ENCODE peak calls at places on chromosomes 6 and 20, in eight cellular contexts. One of them, this sample, is unnamed.

GRCh38 chr20:46651091-46651962 is at the start of gene SLC13A3:
- DNase-seq in NCI-H1092 treated with DMSO at 0.1 percent for 48 hours: no peak
- DNase-seq in GM13976: no peak
- DNase-seq in RWPE1: no peak
- DNase-seq in progenitor cell of endocrine pancreas: peak
- DNase-seq in AG08395: no peak
- DNase-seq in DMS79 treated with DMSO at 0.1 percent for 48 hours: no peak
- DNase-seq in colonic mucosa: no peak
- DNase-seq in this sample: peak

GRCh38 chr20:45629496-45630100 is at the start of gene WFDC10A:
- DNase-seq in NCI-H1092 treated with DMSO at 0.1 percent for 48 hours: peak
- DNase-seq in GM13976: peak
- DNase-seq in RWPE1: peak
- DNase-seq in progenitor cell of endocrine pancreas: no peak
- DNase-seq in AG08395: peak
- DNase-seq in DMS79 treated with DMSO at 0.1 percent for 48 hours: no peak
- DNase-seq in colonic mucosa: peak
- DNase-seq in this sample: peak

GRCh38 chr6:47749726-47750125 is 32.1 kb upstream of the OPN5 start:
- DNase-seq in NCI-H1092 treated with DMSO at 0.1 percent for 48 hours: no peak
- DNase-seq in GM13976: peak
- DNase-seq in RWPE1: no peak
- DNase-seq in progenitor cell of endocrine pancreas: no peak
- DNase-seq in AG08395: no peak
- DNase-seq in DMS79 treated with DMSO at 0.1 percent for 48 hours: no peak
- DNase-seq in colonic mucosa: no peak
- DNase-seq in this sample: no peak

GRCh38 chr6:42200035-42200434 is 5.3 kb upstream of the GUCA1B start:
- DNase-seq in NCI-H1092 treated with DMSO at 0.1 percent for 48 hours: peak
- DNase-seq in GM13976: no peak
- DNase-seq in RWPE1: peak
- DNase-seq in progenitor cell of endocrine pancreas: no peak
- DNase-seq in AG08395: peak
- DNase-seq in DMS79 treated with DMSO at 0.1 percent for 48 hours: no peak
- DNase-seq in colonic mucosa: peak
- DNase-seq in this sample: no peak

GRCh38 chr20:44698351-44698750 is 16.8 kb upstream of the CCN5 start:
- DNase-seq in NCI-H1092 treated with DMSO at 0.1 percent for 48 hours: no peak
- DNase-seq in GM13976: no peak
- DNase-seq in RWPE1: no peak
- DNase-seq in progenitor cell of endocrine pancreas: no peak
- DNase-seq in AG08395: no peak
- DNase-seq in DMS79 treated with DMSO at 0.1 percent for 48 hours: no peak
- DNase-seq in colonic mucosa: no peak
- DNase-seq in this sample: no peak

GRCh38 chr6:101779051-101779844 is 385.7 kb downstream of the GRIK2 start:
- DNase-seq in NCI-H1092 treated with DMSO at 0.1 percent for 48 hours: no peak
- DNase-seq in GM13976: no peak
- DNase-seq in RWPE1: no peak
- DNase-seq in progenitor cell of endocrine pancreas: no peak
- DNase-seq in AG08395: peak
- DNase-seq in DMS79 treated with DMSO at 0.1 percent for 48 hours: no peak
- DNase-seq in colonic mucosa: no peak
- DNase-seq in this sample: no peak

GRCh38 chr6:135983093-135983492 is 131.6 kb downstream of the PDE7B start:
- DNase-seq in NCI-H1092 treated with DMSO at 0.1 percent for 48 hours: no peak
- DNase-seq in GM13976: no peak
- DNase-seq in RWPE1: no peak
- DNase-seq in progenitor cell of endocrine pancreas: no peak
- DNase-seq in AG08395: no peak
- DNase-seq in DMS79 treated with DMSO at 0.1 percent for 48 hours: no peak
- DNase-seq in colonic mucosa: no peak
- DNase-seq in this sample: no peak

GRCh38 chr6:134437376-134437775 is 119.5 kb upstream of the SGK1 start:
- DNase-seq in NCI-H1092 treated with DMSO at 0.1 percent for 48 hours: no peak
- DNase-seq in GM13976: peak
- DNase-seq in RWPE1: no peak
- DNase-seq in progenitor cell of endocrine pancreas: no peak
- DNase-seq in AG08395: no peak
- DNase-seq in DMS79 treated with DMSO at 0.1 percent for 48 hours: no peak
- DNase-seq in colonic mucosa: no peak
- DNase-seq in this sample: no peak

GRCh38 chr20:3811421-3812258 is 8.7 kb upstream of the AP5S1 start:
- DNase-seq in NCI-H1092 treated with DMSO at 0.1 percent for 48 hours: peak
- DNase-seq in GM13976: no peak
- DNase-seq in RWPE1: peak
- DNase-seq in progenitor cell of endocrine pancreas: no peak
- DNase-seq in AG08395: peak
- DNase-seq in DMS79 treated with DMSO at 0.1 percent for 48 hours: peak
- DNase-seq in colonic mucosa: peak
- DNase-seq in this sample: no peak

GRCh38 chr6:98946877-98947410 is 802 bp downstream of the FBXL4 start:
- DNase-seq in NCI-H1092 treated with DMSO at 0.1 percent for 48 hours: peak
- DNase-seq in GM13976: no peak
- DNase-seq in RWPE1: peak
- DNase-seq in progenitor cell of endocrine pancreas: no peak
- DNase-seq in AG08395: no peak
- DNase-seq in DMS79 treated with DMSO at 0.1 percent for 48 hours: peak
- DNase-seq in colonic mucosa: peak
- DNase-seq in this sample: no peak

GRCh38 chr20:46215913-46216707 is 92.2 kb downstream of the CDH22 start:
- DNase-seq in NCI-H1092 treated with DMSO at 0.1 percent for 48 hours: no peak
- DNase-seq in GM13976: no peak
- DNase-seq in RWPE1: peak
- DNase-seq in progenitor cell of endocrine pancreas: peak
- DNase-seq in AG08395: peak
- DNase-seq in DMS79 treated with DMSO at 0.1 percent for 48 hours: no peak
- DNase-seq in colonic mucosa: no peak
- DNase-seq in this sample: no peak

GRCh38 chr6:11231564-11232176 is 798 bp downstream of the NEDD9 start:
- DNase-seq in NCI-H1092 treated with DMSO at 0.1 percent for 48 hours: no peak
- DNase-seq in GM13976: no peak
- DNase-seq in RWPE1: no peak
- DNase-seq in progenitor cell of endocrine pancreas: no peak
- DNase-seq in AG08395: no peak
- DNase-seq in DMS79 treated with DMSO at 0.1 percent for 48 hours: no peak
- DNase-seq in colonic mucosa: no peak
- DNase-seq in this sample: no peak

GRCh38 chr6:170026272-170027110 is 264.4 kb downstream of the DLL1 start:
- DNase-seq in NCI-H1092 treated with DMSO at 0.1 percent for 48 hours: peak
- DNase-seq in GM13976: no peak
- DNase-seq in RWPE1: peak
- DNase-seq in progenitor cell of endocrine pancreas: no peak
- DNase-seq in AG08395: no peak
- DNase-seq in DMS79 treated with DMSO at 0.1 percent for 48 hours: peak
- DNase-seq in colonic mucosa: peak
- DNase-seq in this sample: no peak

GRCh38 chr6:163965426-163966348 is 551.2 kb downstream of the QKI start:
- DNase-seq in NCI-H1092 treated with DMSO at 0.1 percent for 48 hours: peak
- DNase-seq in GM13976: no peak
- DNase-seq in RWPE1: no peak
- DNase-seq in progenitor cell of endocrine pancreas: no peak
- DNase-seq in AG08395: no peak
- DNase-seq in DMS79 treated with DMSO at 0.1 percent for 48 hours: no peak
- DNase-seq in colonic mucosa: no peak
- DNase-seq in this sample: no peak

GRCh38 chr20:24727795-24728194 is 221.3 kb upstream of the CST7 start:
- DNase-seq in NCI-H1092 treated with DMSO at 0.1 percent for 48 hours: no peak
- DNase-seq in GM13976: no peak
- DNase-seq in RWPE1: no peak
- DNase-seq in progenitor cell of endocrine pancreas: no peak
- DNase-seq in AG08395: no peak
- DNase-seq in DMS79 treated with DMSO at 0.1 percent for 48 hours: no peak
- DNase-seq in colonic mucosa: no peak
- DNase-seq in this sample: no peak

GRCh38 chr20:4637081-4637797 is 84.5 kb upstream of the PRND start:
- DNase-seq in NCI-H1092 treated with DMSO at 0.1 percent for 48 hours: no peak
- DNase-seq in GM13976: no peak
- DNase-seq in RWPE1: peak
- DNase-seq in progenitor cell of endocrine pancreas: no peak
- DNase-seq in AG08395: no peak
- DNase-seq in DMS79 treated with DMSO at 0.1 percent for 48 hours: no peak
- DNase-seq in colonic mucosa: no peak
- DNase-seq in this sample: no peak

GRCh38 chr20:52859156-52859887 is 112.8 kb upstream of the TSHZ2 start:
- DNase-seq in NCI-H1092 treated with DMSO at 0.1 percent for 48 hours: no peak
- DNase-seq in GM13976: no peak
- DNase-seq in RWPE1: peak
- DNase-seq in progenitor cell of endocrine pancreas: no peak
- DNase-seq in AG08395: peak
- DNase-seq in DMS79 treated with DMSO at 0.1 percent for 48 hours: no peak
- DNase-seq in colonic mucosa: no peak
- DNase-seq in this sample: no peak

GRCh38 chr6:56804996-56805395 is 149.9 kb upstream of the BEND6 start:
- DNase-seq in NCI-H1092 treated with DMSO at 0.1 percent for 48 hours: no peak
- DNase-seq in GM13976: no peak
- DNase-seq in RWPE1: peak
- DNase-seq in progenitor cell of endocrine pancreas: no peak
- DNase-seq in AG08395: peak
- DNase-seq in DMS79 treated with DMSO at 0.1 percent for 48 hours: no peak
- DNase-seq in colonic mucosa: no peak
- DNase-seq in this sample: no peak

GRCh38 chr20:17675519-17676377 is 6.3 kb downstream of the RRBP1 start:
- DNase-seq in NCI-H1092 treated with DMSO at 0.1 percent for 48 hours: no peak
- DNase-seq in GM13976: no peak
- DNase-seq in RWPE1: no peak
- DNase-seq in progenitor cell of endocrine pancreas: no peak
- DNase-seq in AG08395: no peak
- DNase-seq in DMS79 treated with DMSO at 0.1 percent for 48 hours: no peak
- DNase-seq in colonic mucosa: no peak
- DNase-seq in this sample: no peak

GRCh38 chr6:160137989-160138835 is 16.6 kb downstream of the SLC22A1 start:
- DNase-seq in NCI-H1092 treated with DMSO at 0.1 percent for 48 hours: peak
- DNase-seq in GM13976: peak
- DNase-seq in RWPE1: peak
- DNase-seq in progenitor cell of endocrine pancreas: peak
- DNase-seq in AG08395: peak
- DNase-seq in DMS79 treated with DMSO at 0.1 percent for 48 hours: no peak
- DNase-seq in colonic mucosa: peak
- DNase-seq in this sample: peak

GRCh38 chr20:35146922-35147574 is at the start of gene EDEM2:
- DNase-seq in NCI-H1092 treated with DMSO at 0.1 percent for 48 hours: peak
- DNase-seq in GM13976: peak
- DNase-seq in RWPE1: peak
- DNase-seq in progenitor cell of endocrine pancreas: peak
- DNase-seq in AG08395: peak
- DNase-seq in DMS79 treated with DMSO at 0.1 percent for 48 hours: peak
- DNase-seq in colonic mucosa: peak
- DNase-seq in this sample: peak

GRCh38 chr6:150667977-150668716 is 68.5 kb downstream of the PLEKHG1 start:
- DNase-seq in NCI-H1092 treated with DMSO at 0.1 percent for 48 hours: peak
- DNase-seq in GM13976: no peak
- DNase-seq in RWPE1: peak
- DNase-seq in progenitor cell of endocrine pancreas: peak
- DNase-seq in AG08395: peak
- DNase-seq in DMS79 treated with DMSO at 0.1 percent for 48 hours: peak
- DNase-seq in colonic mucosa: peak
- DNase-seq in this sample: peak

GRCh38 chr6:22709804-22710203 is 140.4 kb downstream of the HDGFL1 start:
- DNase-seq in NCI-H1092 treated with DMSO at 0.1 percent for 48 hours: no peak
- DNase-seq in GM13976: no peak
- DNase-seq in RWPE1: no peak
- DNase-seq in progenitor cell of endocrine pancreas: no peak
- DNase-seq in AG08395: no peak
- DNase-seq in DMS79 treated with DMSO at 0.1 percent for 48 hours: no peak
- DNase-seq in colonic mucosa: no peak
- DNase-seq in this sample: no peak

GRCh38 chr20:35269055-35269781 is 8.7 kb downstream of the MMP24OS start:
- DNase-seq in NCI-H1092 treated with DMSO at 0.1 percent for 48 hours: peak
- DNase-seq in GM13976: peak
- DNase-seq in RWPE1: peak
- DNase-seq in progenitor cell of endocrine pancreas: peak
- DNase-seq in AG08395: peak
- DNase-seq in DMS79 treated with DMSO at 0.1 percent for 48 hours: peak
- DNase-seq in colonic mucosa: peak
- DNase-seq in this sample: peak

GRCh38 chr6:2748183-2748582 is 2.5 kb downstream of the MYLK4 start:
- DNase-seq in NCI-H1092 treated with DMSO at 0.1 percent for 48 hours: no peak
- DNase-seq in GM13976: no peak
- DNase-seq in RWPE1: no peak
- DNase-seq in progenitor cell of endocrine pancreas: no peak
- DNase-seq in AG08395: no peak
- DNase-seq in DMS79 treated with DMSO at 0.1 percent for 48 hours: no peak
- DNase-seq in colonic mucosa: no peak
- DNase-seq in this sample: no peak

GRCh38 chr20:19937651-19938420 is 79.3 kb upstream of the NAA20 start:
- DNase-seq in NCI-H1092 treated with DMSO at 0.1 percent for 48 hours: no peak
- DNase-seq in GM13976: peak
- DNase-seq in RWPE1: no peak
- DNase-seq in progenitor cell of endocrine pancreas: no peak
- DNase-seq in AG08395: no peak
- DNase-seq in DMS79 treated with DMSO at 0.1 percent for 48 hours: no peak
- DNase-seq in colonic mucosa: no peak
- DNase-seq in this sample: no peak

GRCh38 chr6:102812242-102812641 is 1418.7 kb downstream of the GRIK2 start:
- DNase-seq in NCI-H1092 treated with DMSO at 0.1 percent for 48 hours: no peak
- DNase-seq in GM13976: no peak
- DNase-seq in RWPE1: peak
- DNase-seq in progenitor cell of endocrine pancreas: no peak
- DNase-seq in AG08395: no peak
- DNase-seq in DMS79 treated with DMSO at 0.1 percent for 48 hours: no peak
- DNase-seq in colonic mucosa: no peak
- DNase-seq in this sample: no peak

GRCh38 chr6:187252-187840 is 104.9 kb upstream of the DUSP22 start:
- DNase-seq in NCI-H1092 treated with DMSO at 0.1 percent for 48 hours: no peak
- DNase-seq in GM13976: no peak
- DNase-seq in RWPE1: no peak
- DNase-seq in progenitor cell of endocrine pancreas: no peak
- DNase-seq in AG08395: no peak
- DNase-seq in DMS79 treated with DMSO at 0.1 percent for 48 hours: no peak
- DNase-seq in colonic mucosa: no peak
- DNase-seq in this sample: no peak

GRCh38 chr6:69019832-69020231 is 384.8 kb downstream of the ADGRB3 start:
- DNase-seq in NCI-H1092 treated with DMSO at 0.1 percent for 48 hours: no peak
- DNase-seq in GM13976: no peak
- DNase-seq in RWPE1: peak
- DNase-seq in progenitor cell of endocrine pancreas: no peak
- DNase-seq in AG08395: peak
- DNase-seq in DMS79 treated with DMSO at 0.1 percent for 48 hours: no peak
- DNase-seq in colonic mucosa: no peak
- DNase-seq in this sample: no peak

GRCh38 chr6:82842721-82843120 is 222.9 kb downstream of the UBE3D start:
- DNase-seq in NCI-H1092 treated with DMSO at 0.1 percent for 48 hours: no peak
- DNase-seq in GM13976: no peak
- DNase-seq in RWPE1: no peak
- DNase-seq in progenitor cell of endocrine pancreas: no peak
- DNase-seq in AG08395: peak
- DNase-seq in DMS79 treated with DMSO at 0.1 percent for 48 hours: no peak
- DNase-seq in colonic mucosa: no peak
- DNase-seq in this sample: no peak

GRCh38 chr6:14095444-14095843 is 22.1 kb upstream of the CD83 start:
- DNase-seq in NCI-H1092 treated with DMSO at 0.1 percent for 48 hours: no peak
- DNase-seq in GM13976: no peak
- DNase-seq in RWPE1: no peak
- DNase-seq in progenitor cell of endocrine pancreas: no peak
- DNase-seq in AG08395: no peak
- DNase-seq in DMS79 treated with DMSO at 0.1 percent for 48 hours: no peak
- DNase-seq in colonic mucosa: no peak
- DNase-seq in this sample: no peak

GRCh38 chr6:142478117-142478516 is 176.3 kb downstream of the ADGRG6 start:
- DNase-seq in NCI-H1092 treated with DMSO at 0.1 percent for 48 hours: no peak
- DNase-seq in GM13976: no peak
- DNase-seq in RWPE1: peak
- DNase-seq in progenitor cell of endocrine pancreas: no peak
- DNase-seq in AG08395: peak
- DNase-seq in DMS79 treated with DMSO at 0.1 percent for 48 hours: no peak
- DNase-seq in colonic mucosa: no peak
- DNase-seq in this sample: no peak

This sample was measured in endothelial cell.